ENCODE peak calls at places on chromosomes 4 and X, in four cellular contexts. One of them, this sample, is unnamed. For H4K20me1, the result is how much of the 10 kb centered on the place peaks cover.

GRCh38 chr4:182880387-182881356 is 36.5 kb downstream of the DCTD start:
- DNase-seq in GM23338: no peak
- DNase-seq in endothelial cell of umbilical vein: no peak
- DNase-seq in astrocyte: peak
- DNase-seq in this sample: no peak

GRCh38 chr4:127261476-127261875 is 371.3 kb upstream of the INTU start:
- DNase-seq in endothelial cell of umbilical vein: no peak
- DNase-seq in GM23338: no peak
- DNase-seq in astrocyte: no peak
- DNase-seq in this sample: no peak

GRCh38 chr4:75596061-75596460 is 34.3 kb downstream of the CDKL2 start:
- DNase-seq in GM23338: no peak
- DNase-seq in endothelial cell of umbilical vein: no peak
- DNase-seq in astrocyte: no peak
- DNase-seq in this sample: no peak

GRCh38 chrX:41314204-41314603 is 19.8 kb upstream of the DDX3X start:
- DNase-seq in endothelial cell of umbilical vein: no peak
- DNase-seq in GM23338: no peak
- DNase-seq in astrocyte: no peak
- DNase-seq in this sample: no peak

GRCh38 chr4:182898479-182898799 is 18.7 kb downstream of the DCTD start:
- DNase-seq in GM23338: no peak
- DNase-seq in endothelial cell of umbilical vein: no peak
- DNase-seq in astrocyte: no peak
- DNase-seq in this sample: no peak

GRCh38 chr4:184815046-184815877 is 10.5 kb downstream of the ACSL1 start:
- DNase-seq in astrocyte: peak
- DNase-seq in endothelial cell of umbilical vein: peak
- DNase-seq in GM23338: no peak
- DNase-seq in this sample: peak

GRCh38 chr4:122309988-122310626 is 68.7 kb upstream of the ADAD1 start:
- DNase-seq in astrocyte: no peak
- DNase-seq in GM23338: peak
- DNase-seq in endothelial cell of umbilical vein: no peak
- DNase-seq in this sample: no peak

GRCh38 chrX:43423876-43424275 is 232.2 kb upstream of the MAOA start:
- DNase-seq in endothelial cell of umbilical vein: no peak
- DNase-seq in astrocyte: no peak
- DNase-seq in GM23338: no peak
- DNase-seq in this sample: no peak

GRCh38 chr4:139144161-139144859 is 32.7 kb downstream of the ELF2 start:
- DNase-seq in endothelial cell of umbilical vein: no peak
- DNase-seq in astrocyte: peak
- DNase-seq in GM23338: peak
- DNase-seq in this sample: peak

GRCh38 chrX:134718329-134719317 is 60.4 kb upstream of the PLAC1 start:
- DNase-seq in GM23338: peak
- DNase-seq in astrocyte: peak
- DNase-seq in endothelial cell of umbilical vein: peak
- DNase-seq in this sample: peak

GRCh38 chr4:186723207-186724047 is at the start of gene FAT1:
- DNase-seq in astrocyte: peak
- DNase-seq in endothelial cell of umbilical vein: peak
- DNase-seq in GM23338: peak
- DNase-seq in this sample: no peak

GRCh38 chr4:87211249-87211952 is 9.0 kb downstream of the KLHL8 start:
- DNase-seq in endothelial cell of umbilical vein: peak
- DNase-seq in GM23338: no peak
- DNase-seq in astrocyte: peak
- DNase-seq in this sample: no peak

GRCh38 chrX:16212436-16212835 is 45.2 kb downstream of the MAGEB17 start:
- DNase-seq in astrocyte: no peak
- DNase-seq in endothelial cell of umbilical vein: peak
- DNase-seq in GM23338: peak
- DNase-seq in this sample: no peak

GRCh38 chr4:48296330-48296729 is 26.7 kb upstream of the TEC start:
- DNase-seq in endothelial cell of umbilical vein: no peak
- DNase-seq in astrocyte: no peak
- DNase-seq in GM23338: peak
- DNase-seq in this sample: no peak

GRCh38 chr4:147723316-147723715 is 8.6 kb upstream of the ARHGAP10 start:
- DNase-seq in astrocyte: no peak
- DNase-seq in GM23338: no peak
- DNase-seq in endothelial cell of umbilical vein: no peak
- DNase-seq in this sample: no peak

GRCh38 chr4:137180349-137180748 is 351.9 kb downstream of the PCDH18 start:
- DNase-seq in astrocyte: no peak
- DNase-seq in endothelial cell of umbilical vein: no peak
- DNase-seq in GM23338: peak
- DNase-seq in this sample: no peak

GRCh38 chr4:40648742-40649281 is 19.1 kb upstream of the RBM47 start:
- DNase-seq in astrocyte: no peak
- DNase-seq in GM23338: peak
- DNase-seq in endothelial cell of umbilical vein: no peak
- DNase-seq in this sample: no peak

GRCh38 chr4:74670583-74670982 is 123.7 kb downstream of the BTC start:
- DNase-seq in GM23338: no peak
- DNase-seq in endothelial cell of umbilical vein: no peak
- DNase-seq in astrocyte: no peak
- DNase-seq in this sample: no peak

GRCh38 chrX:8358302-8358701 is 106.3 kb upstream of the VCX3B start:
- DNase-seq in GM23338: no peak
- DNase-seq in endothelial cell of umbilical vein: no peak
- DNase-seq in astrocyte: no peak
- DNase-seq in this sample: no peak

GRCh38 chr4:37000281-37000680 is 244.3 kb upstream of the NWD2 start:
- DNase-seq in astrocyte: no peak
- DNase-seq in endothelial cell of umbilical vein: no peak
- DNase-seq in GM23338: no peak
- DNase-seq in this sample: no peak

GRCh38 chr4:68267433-68267944 is 22.0 kb upstream of the TMPRSS11B start:
- DNase-seq in astrocyte: peak
- DNase-seq in endothelial cell of umbilical vein: no peak
- DNase-seq in GM23338: no peak
- DNase-seq in this sample: peak

GRCh38 chrX:135522878-135523693 is 2.6 kb downstream of the INTS6L start:
- DNase-seq in endothelial cell of umbilical vein: no peak
- DNase-seq in astrocyte: no peak
- DNase-seq in GM23338: no peak
- DNase-seq in this sample: no peak

GRCh38 chr4:155759372-155760252 is 791 bp downstream of the GUCY1B1 start:
- DNase-seq in GM23338: peak
- DNase-seq in astrocyte: no peak
- DNase-seq in endothelial cell of umbilical vein: peak
- DNase-seq in this sample: no peak

GRCh38 chr4:56348582-56348981 is 38.7 kb downstream of the AASDH start:
- DNase-seq in GM23338: peak
- DNase-seq in endothelial cell of umbilical vein: no peak
- DNase-seq in astrocyte: no peak
- DNase-seq in this sample: no peak

GRCh38 chr4:124783847-124784246 is 71.3 kb upstream of the ANKRD50 start:
- DNase-seq in GM23338: no peak
- DNase-seq in endothelial cell of umbilical vein: no peak
- DNase-seq in astrocyte: peak
- DNase-seq in this sample: no peak

GRCh38 chr4:57233391-57233790 is 123.2 kb upstream of the IGFBP7 start:
- DNase-seq in GM23338: no peak
- DNase-seq in astrocyte: peak
- DNase-seq in endothelial cell of umbilical vein: peak
- DNase-seq in this sample: no peak

GRCh38 chr4:100190643-100191600 is 654 bp upstream of the DDIT4L start:
- DNase-seq in GM23338: peak
- DNase-seq in endothelial cell of umbilical vein: peak
- DNase-seq in astrocyte: no peak
- DNase-seq in this sample: no peak

DNA sequence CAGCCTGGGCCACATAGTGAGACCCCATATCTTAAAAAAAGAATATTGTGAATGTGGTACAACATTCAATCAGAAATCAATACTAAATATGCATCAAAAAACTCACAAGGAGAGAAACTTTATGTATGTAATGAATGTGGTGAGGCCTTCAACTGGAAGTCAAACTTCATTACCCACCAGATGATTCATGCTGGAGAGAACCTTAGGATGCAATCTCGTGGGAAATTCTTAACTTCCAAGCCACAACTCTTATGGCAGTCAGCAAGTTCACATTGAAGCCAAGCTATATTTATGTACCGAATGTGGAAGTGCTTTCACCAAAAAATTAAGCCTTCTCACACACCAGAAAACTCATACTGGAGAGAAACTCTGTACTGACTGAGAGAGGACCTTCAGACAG is 84.5 kb upstream of the UXT start:
- DNase-seq in GM23338: no peak
- DNase-seq in endothelial cell of umbilical vein: no peak
- DNase-seq in astrocyte: peak
- DNase-seq in this sample: no peak
- H3K27ac ChIP-seq in GM23338: no peak
- H3K27ac ChIP-seq in endothelial cell of umbilical vein: no peak
- H3K27ac ChIP-seq in astrocyte: no peak
- H3K27ac ChIP-seq in this sample: no peak

GRCh38 chr4:2237267-2237666 is 4.7 kb downstream of the HAUS3 start:
- DNase-seq in GM23338: no peak
- DNase-seq in astrocyte: no peak
- DNase-seq in endothelial cell of umbilical vein: no peak
- DNase-seq in this sample: no peak
- H4K20me1 ChIP-seq in GM23338: under half
- H4K20me1 ChIP-seq in astrocyte: under half
- H4K20me1 ChIP-seq in endothelial cell of umbilical vein: under half
- H4K20me1 ChIP-seq in this sample: under half

DNA sequence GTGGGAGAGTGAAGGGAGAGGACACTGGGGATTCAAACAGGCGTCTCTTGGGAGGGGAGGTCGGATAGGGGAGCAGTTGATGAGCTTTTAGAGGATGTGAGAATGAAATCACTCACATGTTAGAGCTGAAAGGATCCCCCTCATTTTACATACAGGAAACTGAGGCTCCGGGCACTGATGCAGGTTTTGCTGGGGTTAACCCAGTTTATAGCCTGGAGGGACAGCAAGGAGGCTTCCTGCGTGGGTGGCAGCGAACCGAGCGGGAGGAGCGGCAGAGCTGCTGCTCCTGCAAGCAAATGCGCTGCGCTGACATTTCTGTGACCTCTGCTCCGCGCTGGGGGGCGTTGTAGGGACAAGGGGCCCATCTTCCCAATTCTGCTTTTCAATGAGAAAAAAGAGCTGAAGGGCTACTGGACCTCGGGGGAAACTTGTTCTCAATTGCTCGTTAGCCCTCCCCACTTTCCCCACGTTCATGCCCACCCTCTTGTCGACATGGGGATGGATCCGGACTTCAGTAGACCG is 1.1 kb upstream of the NEUROG2 start:
- DNase-seq in endothelial cell of umbilical vein: no peak
- DNase-seq in GM23338: peak
- DNase-seq in astrocyte: no peak
- DNase-seq in this sample: no peak
- TF ChIP-seq EZH2 in endothelial cell of umbilical vein: no peak
- TF ChIP-seq EZH2 in GM23338: peak
- TF ChIP-seq EZH2 in astrocyte: peak
- TF ChIP-seq EZH2 in this sample: peak

GRCh38 chrX:130902446-130902782 is 595 bp downstream of the ENOX2 start:
- DNase-seq in astrocyte: no peak
- DNase-seq in GM23338: no peak
- DNase-seq in endothelial cell of umbilical vein: no peak
- DNase-seq in this sample: no peak

GRCh38 chrX:130896026-130896425 is 7.0 kb downstream of the ENOX2 start:
- DNase-seq in GM23338: no peak
- DNase-seq in endothelial cell of umbilical vein: no peak
- DNase-seq in astrocyte: no peak
- DNase-seq in this sample: no peak

GRCh38 chrX:130895299-130895698 is 7.7 kb downstream of the ENOX2 start:
- DNase-seq in astrocyte: peak
- DNase-seq in endothelial cell of umbilical vein: no peak
- DNase-seq in GM23338: no peak
- DNase-seq in this sample: no peak

GRCh38 chrX:130893356-130894085 is 9.5 kb downstream of the ENOX2 start:
- DNase-seq in astrocyte: no peak
- DNase-seq in GM23338: no peak
- DNase-seq in endothelial cell of umbilical vein: no peak
- DNase-seq in this sample: no peak

DNA sequence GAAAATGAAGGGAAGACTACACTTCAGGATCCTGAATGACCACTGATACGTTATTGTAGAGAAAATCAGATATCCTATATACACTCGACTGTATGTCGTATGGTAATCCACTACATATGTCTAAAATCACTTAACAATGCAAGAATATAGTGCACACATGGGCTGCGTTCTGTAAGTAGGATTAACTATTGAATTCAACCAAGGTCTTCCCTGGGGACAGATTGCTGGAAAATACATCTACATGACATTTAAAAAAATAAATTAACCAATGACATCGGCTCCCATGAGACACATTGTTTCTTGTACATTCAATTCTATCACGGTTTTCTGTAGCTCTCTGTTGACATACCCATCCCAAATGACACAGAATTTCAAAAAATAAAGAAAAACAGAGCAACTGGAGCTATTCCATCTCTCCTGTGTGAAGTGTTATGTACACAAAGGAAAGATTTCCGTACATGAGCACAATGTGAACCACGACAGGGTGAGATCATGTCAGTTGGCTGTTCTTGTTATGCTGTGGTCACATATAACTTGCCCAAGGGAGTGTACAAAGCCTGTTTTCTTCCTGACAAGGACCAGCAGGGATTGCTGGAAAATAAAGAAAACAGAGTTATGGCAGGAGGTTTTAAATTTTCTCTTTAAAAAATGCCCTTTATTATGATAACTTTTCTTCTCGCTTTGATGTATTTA is 6.0 kb downstream of the ENOX2 start:
- DNase-seq in GM23338: no peak
- DNase-seq in astrocyte: peak
- DNase-seq in endothelial cell of umbilical vein: no peak
- DNase-seq in this sample: no peak
- H3K27ac ChIP-seq in GM23338: no peak
- H3K27ac ChIP-seq in astrocyte: no peak
- H3K27ac ChIP-seq in endothelial cell of umbilical vein: no peak
- H3K27ac ChIP-seq in this sample: no peak

DNA sequence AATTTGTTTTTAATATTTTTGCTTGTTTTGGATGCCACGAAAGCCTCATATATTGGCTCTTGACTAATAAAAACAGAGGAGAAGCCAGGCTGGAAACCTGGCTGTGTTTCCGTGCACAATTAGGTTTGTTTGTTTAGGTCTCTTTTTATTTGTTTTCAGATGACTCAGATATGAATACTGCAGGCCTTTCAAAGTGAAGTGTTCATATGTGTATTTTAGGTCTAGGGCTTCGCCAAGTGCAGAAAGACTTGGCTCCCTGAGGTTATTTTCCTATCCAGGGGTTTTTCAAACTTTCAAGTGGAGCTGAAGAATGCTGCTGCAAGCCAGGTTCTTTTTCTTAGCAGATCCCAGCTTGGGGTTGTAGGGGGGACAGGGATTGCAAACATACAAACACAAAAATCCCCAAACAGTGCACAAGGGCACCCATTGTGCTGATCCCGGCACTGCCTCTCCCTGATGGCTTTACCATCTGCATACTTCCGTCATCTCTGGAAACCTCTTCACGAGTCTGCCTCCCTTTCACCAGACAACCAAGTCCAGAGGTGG is 108.4 kb downstream of the SMIM20 start:
- DNase-seq in endothelial cell of umbilical vein: peak
- DNase-seq in astrocyte: peak
- DNase-seq in GM23338: no peak
- DNase-seq in this sample: no peak
- H4K20me1 ChIP-seq in endothelial cell of umbilical vein: under half
- H4K20me1 ChIP-seq in astrocyte: under half
- H4K20me1 ChIP-seq in GM23338: under half
- H4K20me1 ChIP-seq in this sample: under half

This sample was measured in keratinocyte.